ENCODE peak calls at places on chromosome 19, in five cellular contexts. Y is heart left ventricle, T is transverse colon, D is breast epithelium, X is upper lobe of left lung. M is an unnamed sample.

GRCh38 chr19:18380843-18381242 is 5.1 kb upstream of the GDF15 start:
- DNase-seq in D (no peak), Y (no peak), X (no peak), T (no peak), M (no peak)

GRCh38 chr19:50778906-50779430 is 8.7 kb downstream of the GPR32 start:
- DNase-seq in Y (no peak), D (no peak), T (no peak), X (no peak), M (no peak)

GRCh38 chr19:19652482-19653295 is 9.2 kb upstream of the GMIP start:
- DNase-seq in Y (no peak), X (peak), T (no peak), D (no peak), M (no peak)

GRCh38 chr19:55196803-55197202 is 12.5 kb downstream of the PTPRH start:
- DNase-seq in T (no peak), D (no peak), Y (no peak), X (no peak), M (no peak)

GRCh38 chr19:33071887-33072286 is 7.2 kb upstream of the RHPN2 start:
- DNase-seq in X (no peak), Y (no peak), D (no peak), T (peak), M (no peak)

GRCh38 chr19:16202320-16203255 is 4.9 kb downstream of the AP1M1 start:
- DNase-seq in T (no peak), D (no peak), X (no peak), Y (no peak), M (no peak)

GRCh38 chr19:40549007-40549708 is 27.5 kb upstream of the SHKBP1 start:
- DNase-seq in T (peak), X (peak), D (no peak), Y (peak), M (peak)

GRCh38 chr19:590396-590745 is 690 bp downstream of the HCN2 start:
- DNase-seq in D (no peak), T (no peak), X (peak), Y (no peak), M (no peak)

GRCh38 chr19:17111766-17112165 is 36.2 kb downstream of the MYO9B start:
- DNase-seq in D (no peak), X (no peak), T (no peak), Y (no peak), M (no peak)

GRCh38 chr19:40119380-40119779 is 28.6 kb upstream of the ZNF780A start:
- DNase-seq in X (no peak), Y (no peak), T (no peak), D (no peak), M (no peak)

DNA sequence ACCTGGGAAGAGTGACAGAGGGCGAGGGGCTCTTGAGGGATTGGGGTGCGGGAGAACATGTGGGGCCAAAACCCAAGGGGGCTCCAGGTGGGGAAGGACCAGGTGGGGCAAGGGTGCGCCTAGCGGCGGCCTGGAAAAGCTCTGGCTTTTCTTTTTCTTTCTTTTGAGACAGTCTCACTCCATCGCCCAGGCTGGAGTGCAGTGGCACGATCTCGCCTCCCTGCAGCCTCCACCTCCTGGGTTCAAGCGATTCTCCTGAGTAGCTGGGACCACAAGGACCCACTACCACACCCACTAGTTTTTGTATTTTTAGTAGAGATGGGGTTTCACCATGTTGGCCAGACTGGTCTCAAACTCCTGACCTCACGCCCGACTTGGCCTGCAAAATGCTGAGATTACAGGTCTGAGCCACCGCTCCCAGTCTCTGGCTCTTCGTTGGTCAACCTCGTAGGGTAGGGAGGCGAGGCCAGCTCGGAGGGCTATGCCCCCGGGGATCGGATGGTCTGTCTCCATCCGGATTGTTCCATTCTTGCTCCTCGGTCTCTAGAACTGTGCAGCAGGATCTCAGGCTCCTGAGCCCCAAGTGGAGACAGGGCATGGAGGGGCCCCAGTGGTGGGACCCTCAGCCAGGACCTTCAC is 3.7 kb downstream of the GADD45B start:
- DNase-seq in X (no peak), T (no peak), D (no peak), Y (no peak), M (no peak)
- H3K4me3 ChIP-seq in X (peak), T (no peak), D (peak), Y (no peak), M (no peak)

GRCh38 chr19:1725100-1726064 is 27.9 kb upstream of the ONECUT3 start:
- DNase-seq in T (peak), D (no peak), Y (peak), X (peak), M (no peak)
- TF ChIP-seq CTCF in T (no peak), D (no peak), Y (no peak), X (no peak), M (no peak)

GRCh38 chr19:48333467-48334384 is 8.4 kb downstream of the EMP3 start:
- DNase-seq in T (peak), D (peak), Y (peak), X (peak), M (peak)
- TF ChIP-seq POLR2A in T (peak), D (no peak), Y (no peak), X (no peak), M (no peak)

DNA sequence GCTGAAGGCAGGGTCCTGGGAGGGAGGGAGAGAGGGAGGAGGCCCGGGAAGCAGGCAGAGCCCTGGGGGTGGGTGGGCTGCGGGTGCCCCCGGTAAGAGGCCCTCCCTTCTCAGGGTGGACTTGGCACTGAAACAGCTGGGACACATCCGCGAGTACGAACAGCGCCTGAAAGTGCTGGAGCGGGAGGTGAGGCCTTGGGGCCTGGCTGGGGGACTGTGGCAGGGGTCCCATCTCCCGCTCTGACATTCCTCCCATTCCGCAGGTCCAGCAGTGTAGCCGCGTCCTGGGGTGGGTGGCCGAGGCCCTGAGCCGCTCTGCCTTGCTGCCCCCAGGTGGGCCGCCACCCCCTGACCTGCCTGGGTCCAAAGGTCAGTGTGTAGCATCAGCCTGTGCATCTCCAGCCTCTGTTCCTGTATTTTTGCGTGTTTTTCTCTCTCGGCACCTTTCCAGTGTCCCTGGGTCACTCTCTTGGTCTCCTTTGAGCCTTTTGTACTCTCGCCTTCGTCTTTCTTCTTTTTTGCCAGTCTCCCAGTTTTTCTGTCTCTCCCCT is 53.4 kb downstream of the TRPM4 start:
- DNase-seq in D (no peak), T (no peak), Y (no peak), X (peak), M (no peak)
- H3K4me3 ChIP-seq in D (no peak), T (no peak), Y (no peak), X (no peak), M (no peak)

M was measured in thyroid gland.